ENCODE peak calls at places on chromosomes 16 and 17, in six cellular contexts. One of them, this sample, is unnamed.

GRCh38 chr17:31373150-31374082 is 18.1 kb upstream of the RAB11FIP4 start:
- DNase-seq in NCI-H187: no peak
- DNase-seq in ureter: no peak
- DNase-seq in renal cortical epithelial cell: peak; percentile 56
- DNase-seq in NB4: peak; percentile 79
- DNase-seq in CD4-positive, alpha-beta T cell: no peak
- DNase-seq in this sample: peak; percentile 47

GRCh38 chr17:77332981-77333685 is 192.4 kb downstream of the SEC14L1 start:
- DNase-seq in NCI-H187: no peak
- DNase-seq in ureter: peak; percentile 43
- DNase-seq in renal cortical epithelial cell: peak; percentile 55
- DNase-seq in NB4: peak; percentile 63
- DNase-seq in CD4-positive, alpha-beta T cell: no peak
- DNase-seq in this sample: peak; percentile 57

GRCh38 chr16:11142951-11143740 is 112.9 kb downstream of the SOCS1 start:
- DNase-seq in NCI-H187: no peak
- DNase-seq in ureter: no peak
- DNase-seq in renal cortical epithelial cell: no peak
- DNase-seq in NB4: no peak
- DNase-seq in CD4-positive, alpha-beta T cell: no peak
- DNase-seq in this sample: no peak

GRCh38 chr16:5653041-5653440 is 555.4 kb upstream of the EEF2KMT start:
- DNase-seq in NCI-H187: no peak
- DNase-seq in ureter: no peak
- DNase-seq in renal cortical epithelial cell: no peak
- DNase-seq in NB4: no peak
- DNase-seq in CD4-positive, alpha-beta T cell: no peak
- DNase-seq in this sample: no peak

GRCh38 chr16:72985148-72985882 is 62.6 kb downstream of the ZFHX3 start:
- DNase-seq in NCI-H187: no peak
- DNase-seq in ureter: no peak
- DNase-seq in renal cortical epithelial cell: peak; percentile 33
- DNase-seq in NB4: no peak
- DNase-seq in CD4-positive, alpha-beta T cell: no peak
- DNase-seq in this sample: no peak

GRCh38 chr17:37884516-37884915 is 39.7 kb upstream of the TBC1D3K start:
- DNase-seq in NCI-H187: no peak
- DNase-seq in ureter: no peak
- DNase-seq in renal cortical epithelial cell: peak; percentile 51
- DNase-seq in NB4: peak; percentile 29
- DNase-seq in CD4-positive, alpha-beta T cell: no peak
- DNase-seq in this sample: peak; percentile 30

GRCh38 chr16:72464052-72464451 is 292.1 kb upstream of the PMFBP1 start:
- DNase-seq in NCI-H187: no peak
- DNase-seq in ureter: no peak
- DNase-seq in renal cortical epithelial cell: no peak
- DNase-seq in NB4: no peak
- DNase-seq in CD4-positive, alpha-beta T cell: no peak
- DNase-seq in this sample: no peak

GRCh38 chr17:78708510-78708973 is 73.5 kb downstream of the CYTH1 start:
- DNase-seq in NCI-H187: peak; percentile 54
- DNase-seq in ureter: peak; percentile 59
- DNase-seq in renal cortical epithelial cell: peak; percentile 74
- DNase-seq in NB4: peak; percentile 79
- DNase-seq in CD4-positive, alpha-beta T cell: peak; percentile 54
- DNase-seq in this sample: peak; percentile 84

GRCh38 chr17:17994271-17994670 is 21.6 kb downstream of the DRC3 start:
- DNase-seq in NCI-H187: no peak
- DNase-seq in ureter: no peak
- DNase-seq in renal cortical epithelial cell: no peak
- DNase-seq in NB4: peak; percentile 51
- DNase-seq in CD4-positive, alpha-beta T cell: peak; percentile 15
- DNase-seq in this sample: no peak